ENCODE peak calls at places on chromosomes 5 and 9, in eight cellular contexts. A, I, W, G, D, Z, R and K are unnamed samples.

GRCh38 chr5:38922199-38922598 is 76.4 kb downstream of the OSMR start:
- DNase-seq in D (no peak), R (peak), I (peak), Z (peak), G (peak), W (peak), A (no peak), K (peak)

GRCh38 chr9:93064392-93065124 is 6.1 kb downstream of the SUSD3 start:
- DNase-seq in D (no peak), I (peak), A (no peak), Z (no peak), G (peak), W (no peak), R (no peak), K (no peak)

GRCh38 chr5:149403923-149404745 is 25.0 kb upstream of the IL17B start:
- DNase-seq in Z (peak), I (no peak), G (no peak), A (no peak), D (no peak), W (no peak), R (peak), K (no peak)

GRCh38 chr9:98958271-98958989 is 14.7 kb downstream of the COL15A1 start:
- DNase-seq in D (no peak), G (no peak), I (no peak), W (no peak), A (no peak), Z (peak), R (peak), K (no peak)

GRCh38 chr9:89676281-89676680 is 71.5 kb downstream of the GADD45G start:
- DNase-seq in W (peak), A (no peak), I (no peak), G (no peak), R (no peak), D (no peak), Z (no peak), K (no peak)

GRCh38 chr9:134778156-134778555 is 102.5 kb upstream of the FCN2 start:
- DNase-seq in Z (no peak), A (no peak), R (no peak), G (no peak), I (no peak), D (no peak), W (no peak), K (no peak)

GRCh38 chr5:91417219-91417618 is 34.1 kb upstream of the ARRDC3 start:
- DNase-seq in G (no peak), A (no peak), D (no peak), Z (peak), W (no peak), I (no peak), R (peak), K (no peak)

GRCh38 chr9:89179920-89180667 is 1.5 kb upstream of the SHC3 start:
- DNase-seq in D (peak), G (peak), R (peak), A (peak), W (peak), I (peak), Z (peak), K (peak)

GRCh38 chr5:77369566-77369965 is 122.5 kb downstream of the WDR41 start:
- DNase-seq in R (no peak), D (no peak), I (no peak), A (no peak), G (no peak), Z (no peak), W (no peak), K (no peak)

GRCh38 chr5:142748568-142749249 is 21.5 kb upstream of the ARHGAP26 start:
- DNase-seq in G (peak), Z (no peak), R (no peak), A (no peak), I (peak), D (no peak), W (no peak), K (no peak)

GRCh38 chr9:97528529-97529230 is 27.2 kb downstream of the TMOD1 start:
- DNase-seq in G (no peak), A (peak), I (no peak), R (no peak), Z (no peak), D (no peak), W (no peak), K (no peak)

GRCh38 chr5:133977161-133977787 is 8.8 kb upstream of the C5orf15 start:
- DNase-seq in W (no peak), D (no peak), I (no peak), A (no peak), G (no peak), R (no peak), Z (no peak), K (no peak)

GRCh38 chr9:137108608-137109249 is 5.8 kb downstream of the DPP7 start:
- DNase-seq in D (no peak), W (no peak), G (no peak), Z (no peak), I (no peak), A (no peak), R (no peak), K (no peak)

GRCh38 chr9:76453785-76454184 is 5.2 kb upstream of the GCNT1 start:
- DNase-seq in G (no peak), I (no peak), W (no peak), Z (peak), A (no peak), D (no peak), R (peak), K (no peak)

GRCh38 chr5:61755726-61756125 is 423.7 kb downstream of the ZSWIM6 start:
- DNase-seq in D (no peak), W (no peak), R (no peak), Z (no peak), I (no peak), G (no peak), A (no peak), K (no peak)

GRCh38 chr5:115939059-115939458 is 23.2 kb upstream of the LVRN start:
- DNase-seq in D (no peak), R (peak), Z (no peak), A (no peak), W (no peak), I (no peak), G (no peak), K (no peak)

GRCh38 chr9:107907261-107907660 is 417.7 kb upstream of the KLF4 start:
- DNase-seq in I (no peak), R (no peak), A (no peak), W (no peak), Z (no peak), G (no peak), D (no peak), K (no peak)

GRCh38 chr5:99032234-99033013 is 103.6 kb upstream of the CHD1 start:
- DNase-seq in A (peak), I (peak), D (peak), W (peak), G (no peak), Z (peak), R (peak), K (peak)

GRCh38 chr5:150180241-150181027 is 9.4 kb upstream of the SLC6A7 start:
- DNase-seq in A (no peak), R (no peak), Z (peak), D (peak), I (no peak), G (no peak), W (no peak), K (no peak)

GRCh38 chr9:129737479-129738269 is 15.2 kb downstream of the PTGES start:
- DNase-seq in A (no peak), I (peak), G (peak), D (peak), W (peak), Z (peak), R (peak), K (no peak)

GRCh38 chr9:69444021-69444420 is 119.0 kb downstream of the ENTREP1 start:
- DNase-seq in D (no peak), G (no peak), I (no peak), W (no peak), Z (peak), R (peak), A (no peak), K (no peak)

GRCh38 chr9:121233906-121234901 is 32.5 kb upstream of the RAB14 start:
- DNase-seq in R (peak), A (no peak), G (no peak), W (no peak), I (no peak), Z (no peak), D (no peak), K (no peak)

GRCh38 chr5:63820557-63820956 is 141.7 kb downstream of the HTR1A start:
- DNase-seq in G (no peak), W (peak), A (no peak), I (no peak), Z (no peak), R (no peak), D (no peak), K (no peak)

GRCh38 chr9:136745389-136746218 is 2.7 kb downstream of the LCN6 start:
- DNase-seq in I (no peak), Z (no peak), G (no peak), W (no peak), D (no peak), R (no peak), A (no peak), K (no peak)

GRCh38 chr5:57862471-57863282 is 380.1 kb upstream of the ACTBL2 start:
- DNase-seq in I (no peak), Z (peak), A (no peak), R (peak), D (no peak), W (no peak), G (no peak), K (no peak)

GRCh38 chr5:170296036-170296934 is 1.3 kb downstream of the LCP2 start:
- DNase-seq in G (no peak), Z (no peak), W (no peak), R (no peak), A (no peak), I (no peak), D (no peak), K (no peak)

GRCh38 chr5:45037927-45038326 is 229.2 kb downstream of the MRPS30 start:
- DNase-seq in G (no peak), Z (no peak), I (no peak), W (no peak), R (no peak), D (no peak), A (no peak), K (no peak)

GRCh38 chr5:146647656-146648199 is 131.7 kb upstream of the GPR151 start:
- DNase-seq in I (no peak), A (no peak), R (peak), W (no peak), G (no peak), D (peak), Z (no peak), K (no peak)

GRCh38 chr9:71746023-71746752 is 22.1 kb downstream of the CEMIP2 start:
- DNase-seq in I (no peak), R (no peak), G (no peak), W (no peak), Z (no peak), D (no peak), A (no peak), K (no peak)

GRCh38 chr9:36923025-36923625 is 110.9 kb downstream of the PAX5 start:
- DNase-seq in D (no peak), W (no peak), R (no peak), A (no peak), G (no peak), I (no peak), Z (no peak), K (no peak)

GRCh38 chr9:546797-547223 is 294.7 kb upstream of the DMRT1 start:
- DNase-seq in G (no peak), I (no peak), W (no peak), Z (no peak), D (no peak), A (no peak), R (peak), K (no peak)

GRCh38 chr5:147509041-147509709 is 693 bp downstream of the DPYSL3 start:
- DNase-seq in A (no peak), W (no peak), I (no peak), R (peak), G (no peak), Z (no peak), D (no peak), K (no peak)